ENCODE peak calls at places on chromosomes 3 and 15, in four cellular contexts. Q, H, J and M are unnamed samples.

GRCh38 chr3:21942328-21942727 is 191.3 kb upstream of the ZNF385D start:
- DNase-seq in J (peak), H (no peak), Q (no peak), M (no peak)

GRCh38 chr3:42871592-42872196 is 4.0 kb downstream of the CYP8B1 start:
- DNase-seq in Q (no peak), J (no peak), H (peak), M (no peak)

GRCh38 chr15:73866881-73867410 is 6.4 kb upstream of the TBC1D21 start:
- DNase-seq in J (no peak), H (no peak), Q (no peak), M (no peak)

GRCh38 chr3:58164199-58164879 is 46.4 kb downstream of the DNASE1L3 start:
- DNase-seq in J (no peak), Q (no peak), H (no peak), M (no peak)

GRCh38 chr3:14959358-14959943 is 12.1 kb downstream of the NR2C2 start:
- DNase-seq in J (no peak), H (no peak), Q (no peak), M (peak)

GRCh38 chr15:39300451-39301153 is 280.3 kb upstream of the THBS1 start:
- DNase-seq in H (no peak), Q (no peak), J (peak), M (no peak)

GRCh38 chr15:23073890-23074631 is 34.7 kb upstream of the TUBGCP5 start:
- DNase-seq in Q (peak), J (no peak), H (no peak), M (no peak)

GRCh38 chr15:72197460-72198409 is at the start of gene GRAMD2A:
- DNase-seq in Q (no peak), H (no peak), J (no peak), M (peak)

GRCh38 chr3:151926956-151927355 is 53.5 kb downstream of the SUCNR1 start:
- DNase-seq in H (no peak), J (peak), Q (no peak), M (no peak)

GRCh38 chr3:87307805-87308204 is 31.4 kb upstream of the POU1F1 start:
- DNase-seq in J (no peak), H (no peak), Q (no peak), M (no peak)

GRCh38 chr3:146124141-146124801 is 36.7 kb downstream of the PLOD2 start:
- DNase-seq in J (no peak), Q (no peak), H (no peak), M (no peak)

GRCh38 chr15:99249270-99249817 is at the start of gene TTC23:
- DNase-seq in J (peak), H (no peak), Q (no peak), M (no peak)

GRCh38 chr15:64095431-64095794 is 369 bp upstream of the SNX1 start:
- DNase-seq in Q (no peak), H (no peak), J (no peak), M (no peak)

GRCh38 chr3:107189158-107189791 is 188.0 kb upstream of the CCDC54 start:
- DNase-seq in J (no peak), Q (no peak), H (no peak), M (no peak)

GRCh38 chr3:86563358-86563970 is 427.5 kb downstream of the VGLL3 start:
- DNase-seq in Q (no peak), J (peak), H (no peak), M (peak)

GRCh38 chr15:73683624-73684536 is at the start of gene CD276:
- DNase-seq in H (no peak), J (peak), Q (peak), M (peak)

GRCh38 chr15:25088261-25088790 is 133.5 kb downstream of the SNRPN start:
- DNase-seq in Q (no peak), J (no peak), H (no peak), M (no peak)

GRCh38 chr3:129052675-129053074 is 7.9 kb upstream of the GP9 start:
- DNase-seq in J (no peak), H (no peak), Q (no peak), M (no peak)

GRCh38 chr15:49238342-49238741 is 68.3 kb downstream of the GALK2 start:
- DNase-seq in Q (no peak), H (no peak), J (no peak), M (no peak)

GRCh38 chr15:79132770-79133169 is 42.2 kb upstream of the RASGRF1 start:
- DNase-seq in H (no peak), J (peak), Q (no peak), M (no peak)

GRCh38 chr3:9204253-9205005 is 45.0 kb downstream of the SRGAP3 start:
- DNase-seq in J (no peak), H (no peak), Q (peak), M (no peak)

GRCh38 chr3:94246136-94246535 is 183.3 kb downstream of the NSUN3 start:
- DNase-seq in Q (no peak), J (peak), H (no peak), M (no peak)

GRCh38 chr15:69548367-69548766 is 95.7 kb downstream of the RPLP1 start:
- DNase-seq in H (no peak), Q (no peak), J (no peak), M (no peak)

GRCh38 chr3:197331131-197331530 is 32.7 kb upstream of the DLG1 start:
- DNase-seq in Q (no peak), H (no peak), J (no peak), M (no peak)

GRCh38 chr3:187832202-187832601 is 86.9 kb upstream of the BCL6 start:
- DNase-seq in Q (no peak), J (no peak), H (no peak), M (no peak)

GRCh38 chr3:97872209-97873042 is 50.6 kb downstream of the CRYBG3 start:
- DNase-seq in Q (no peak), J (peak), H (no peak), M (no peak)

GRCh38 chr3:50502584-50503423 is 630 bp downstream of the CACNA2D2 start:
- DNase-seq in J (no peak), H (no peak), Q (no peak), M (no peak)

GRCh38 chr3:21515417-21515816 is 235.6 kb downstream of the ZNF385D start:
- DNase-seq in J (no peak), Q (no peak), H (no peak), M (no peak)

GRCh38 chr3:69115731-69116130 is 6.7 kb downstream of the LMOD3 start:
- DNase-seq in H (no peak), Q (no peak), J (peak), M (no peak)

GRCh38 chr3:8490079-8490552 is 11.5 kb upstream of the LMCD1 start:
- DNase-seq in J (peak), H (no peak), Q (no peak), M (no peak)